ENCODE peak calls at places on chromosome 7, in six cellular contexts. G, U, N, K, P and M are unnamed samples. For H3K27me3, the result is how much of the 10 kb centered on the place peaks cover.

GRCh38 chr7:12233175-12233574 is 22.1 kb downstream of the TMEM106B start:
- DNase-seq in K (no peak), U (no peak), G (no peak), N (no peak), P (no peak), M (no peak)

GRCh38 chr7:95045236-95045923 is 138.0 kb downstream of the PPP1R9A start:
- DNase-seq in N (peak), U (no peak), G (peak), K (no peak), P (peak), M (no peak)

GRCh38 chr7:128842674-128843641 is 12.8 kb downstream of the FLNC start:
- DNase-seq in U (no peak), N (no peak), P (no peak), K (no peak), G (no peak), M (no peak)

GRCh38 chr7:102073931-102074880 is 212.5 kb upstream of the SH2B2 start:
- DNase-seq in N (peak), U (no peak), K (no peak), G (no peak), P (no peak), M (no peak)

GRCh38 chr7:29115130-29115529 is 31.2 kb downstream of the CPVL start:
- DNase-seq in G (no peak), N (no peak), P (no peak), U (no peak), K (no peak), M (no peak)

GRCh38 chr7:84187813-84188212 is 6.8 kb downstream of the SEMA3A start:
- DNase-seq in G (peak), K (no peak), U (no peak), P (no peak), N (no peak), M (no peak)

GRCh38 chr7:6015917-6016652 is 7.0 kb downstream of the AIMP2 start:
- DNase-seq in P (peak), N (no peak), U (no peak), K (no peak), G (no peak), M (no peak)

GRCh38 chr7:5363729-5364128 is 59.9 kb downstream of the TNRC18 start:
- DNase-seq in P (no peak), U (no peak), G (no peak), K (no peak), N (no peak), M (no peak)

GRCh38 chr7:69309601-69310000 is 288.7 kb upstream of the AUTS2 start:
- DNase-seq in N (no peak), K (no peak), U (no peak), P (no peak), G (no peak), M (no peak)

GRCh38 chr7:112566392-112567324 is 85.9 kb downstream of the LSMEM1 start:
- DNase-seq in G (no peak), U (no peak), K (no peak), P (no peak), N (peak), M (no peak)

GRCh38 chr7:29038463-29038862 is 80.3 kb upstream of the TRIL start:
- DNase-seq in G (peak), P (peak), N (no peak), U (no peak), K (no peak), M (no peak)

GRCh38 chr7:97857544-97857943 is 14.7 kb downstream of the ASNS start:
- DNase-seq in U (no peak), N (no peak), P (no peak), G (no peak), K (no peak), M (no peak)

GRCh38 chr7:47379629-47380324 is 202.1 kb downstream of the TNS3 start:
- DNase-seq in N (peak), G (peak), P (peak), K (no peak), U (peak), M (no peak)

GRCh38 chr7:43565786-43566185 is 17.1 kb upstream of the STK17A start:
- DNase-seq in P (no peak), N (no peak), U (no peak), K (no peak), G (no peak), M (no peak)

GRCh38 chr7:68828575-68828974 is 769.7 kb upstream of the AUTS2 start:
- DNase-seq in P (no peak), N (no peak), K (no peak), U (no peak), G (no peak), M (no peak)

GRCh38 chr7:35380739-35381224 is 126.9 kb upstream of the TBX20 start:
- DNase-seq in P (no peak), K (no peak), U (no peak), N (no peak), G (no peak), M (no peak)

GRCh38 chr7:5695709-5696345 is 85.6 kb downstream of the RNF216 start:
- DNase-seq in U (no peak), N (no peak), K (no peak), G (no peak), P (peak), M (no peak)

GRCh38 chr7:55086413-55087201 is 67.8 kb downstream of the EGFR start:
- DNase-seq in N (no peak), G (peak), U (peak), P (peak), K (no peak), M (peak)

GRCh38 chr7:100407285-100408180 is 21.0 kb downstream of the ZCWPW1 start:
- DNase-seq in G (peak), K (peak), U (peak), N (peak), P (peak), M (no peak)

GRCh38 chr7:128939861-128940410 is 2.2 kb downstream of the IRF5 start:
- DNase-seq in G (no peak), U (no peak), P (no peak), K (no peak), N (no peak), M (no peak)

GRCh38 chr7:57211428-57212100 is 79.3 kb upstream of the ZNF479 start:
- DNase-seq in P (no peak), U (no peak), G (no peak), N (no peak), K (no peak), M (no peak)

GRCh38 chr7:69295971-69296370 is 302.3 kb upstream of the AUTS2 start:
- DNase-seq in P (no peak), N (no peak), U (no peak), K (no peak), G (no peak), M (no peak)

GRCh38 chr7:113912881-113913280 is 5.9 kb downstream of the PPP1R3A start:
- DNase-seq in U (no peak), N (no peak), G (no peak), K (no peak), P (no peak), M (no peak)

GRCh38 chr7:4612939-4613841 is 68.9 kb upstream of the FOXK1 start:
- DNase-seq in N (no peak), P (peak), U (no peak), K (no peak), G (no peak), M (no peak)

GRCh38 chr7:138891446-138891810 is 89.8 kb downstream of the KIAA1549 start:
- DNase-seq in G (no peak), K (no peak), N (no peak), U (no peak), P (no peak), M (no peak)

GRCh38 chr7:49245062-49245461 is 320.7 kb downstream of the CDC14C start:
- DNase-seq in G (no peak), K (no peak), U (no peak), N (no peak), P (no peak), M (no peak)

GRCh38 chr7:33725111-33725510 is 180.2 kb upstream of the BMPER start:
- DNase-seq in K (no peak), U (no peak), N (no peak), G (no peak), P (no peak), M (no peak)

GRCh38 chr7:512146-512510 is 7.5 kb downstream of the PDGFA start:
- DNase-seq in P (no peak), K (no peak), N (peak), G (no peak), U (no peak), M (no peak)

GRCh38 chr7:102916426-102916825 is 3.6 kb downstream of the LRRC17 start:
- DNase-seq in U (no peak), G (peak), N (no peak), K (no peak), P (peak), M (peak)

GRCh38 chr7:137990251-137990901 is 11.5 kb downstream of the CREB3L2 start:
- DNase-seq in N (no peak), K (no peak), G (no peak), U (no peak), P (peak), M (no peak)

GRCh38 chr7:33640732-33641131 is 264.6 kb upstream of the BMPER start:
- DNase-seq in G (no peak), P (no peak), N (no peak), U (no peak), K (no peak), M (no peak)

GRCh38 chr7:95481768-95482167 is 4.0 kb upstream of the ASB4 start:
- DNase-seq in P (no peak), K (no peak), N (no peak), U (no peak), G (no peak), M (no peak)

GRCh38 chr7:1856966-1857441 is 186.9 kb downstream of the ELFN1 start:
- DNase-seq in P (no peak), G (no peak), K (no peak), U (no peak), N (no peak), M (no peak)

GRCh38 chr7:118755067-118755625 is 530.6 kb downstream of the ANKRD7 start:
- DNase-seq in U (no peak), N (no peak), K (no peak), G (peak), P (no peak), M (no peak)

GRCh38 chr7:43944286-43944685 is 18.1 kb downstream of the UBE2D4 start:
- DNase-seq in P (no peak), K (no peak), N (no peak), U (no peak), G (no peak), M (no peak)

GRCh38 chr7:7566651-7567611 is at the start of gene MIOS:
- DNase-seq in K (peak), N (peak), P (peak), U (peak), G (peak), M (no peak)

GRCh38 chr7:71186535-71186934 is 54.6 kb downstream of the GALNT17 start:
- DNase-seq in G (no peak), U (no peak), P (no peak), N (no peak), K (no peak), M (no peak)

GRCh38 chr7:86629-87028 is 105.7 kb upstream of the FAM20C start:
- DNase-seq in N (no peak), G (no peak), U (no peak), P (no peak), K (no peak), M (no peak)

GRCh38 chr7:39084344-39084743 is 106.6 kb downstream of the POU6F2 start:
- DNase-seq in K (no peak), U (no peak), P (no peak), G (no peak), N (no peak), M (no peak)

GRCh38 chr7:39086638-39087360 is 109.1 kb downstream of the POU6F2 start:
- DNase-seq in U (no peak), N (no peak), G (no peak), P (no peak), K (no peak), M (no peak)

GRCh38 chr7:39083781-39084180 is 106.1 kb downstream of the POU6F2 start:
- DNase-seq in G (no peak), N (no peak), P (no peak), U (no peak), K (no peak), M (no peak)

GRCh38 chr7:39085189-39085588 is 107.5 kb downstream of the POU6F2 start:
- DNase-seq in K (no peak), G (no peak), N (no peak), U (no peak), P (no peak), M (no peak)

DNA sequence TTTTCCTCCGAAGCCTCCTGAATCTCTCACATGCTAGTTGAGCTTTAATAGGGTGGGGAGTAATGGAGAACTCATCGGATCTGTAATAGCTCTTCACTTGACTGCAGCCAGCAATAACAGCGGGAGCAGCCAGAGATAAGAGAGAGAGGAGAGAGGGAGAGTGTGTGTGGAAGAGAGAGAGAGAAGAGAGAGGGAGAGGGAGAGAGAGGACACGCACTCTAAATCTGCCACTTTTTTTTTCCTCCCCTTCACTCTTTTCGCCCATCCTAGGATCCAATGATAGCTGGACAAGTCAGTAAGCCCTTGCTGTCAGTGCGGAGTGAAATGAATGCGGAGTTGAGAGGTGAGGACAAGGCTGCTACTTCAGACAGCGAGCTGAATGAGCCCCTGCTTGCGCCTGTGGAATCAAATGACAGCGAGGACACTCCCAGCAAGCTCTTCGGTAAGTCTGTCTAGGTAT is 107.9 kb downstream of the POU6F2 start:
- DNase-seq in P (peak), N (no peak), G (no peak), K (no peak), U (no peak), M (no peak)
- H3K4me3 ChIP-seq in P (peak), N (no peak), G (no peak), K (no peak), U (no peak), M (peak)

GRCh38 chr7:52525772-52526341 is 509.6 kb upstream of the POM121L12 start:
- DNase-seq in K (no peak), P (no peak), G (no peak), N (no peak), U (no peak), M (no peak)
- H3K27me3 ChIP-seq in K (under half), P (under half), G (under half), N (under half), U (under half), M (under half)

DNA sequence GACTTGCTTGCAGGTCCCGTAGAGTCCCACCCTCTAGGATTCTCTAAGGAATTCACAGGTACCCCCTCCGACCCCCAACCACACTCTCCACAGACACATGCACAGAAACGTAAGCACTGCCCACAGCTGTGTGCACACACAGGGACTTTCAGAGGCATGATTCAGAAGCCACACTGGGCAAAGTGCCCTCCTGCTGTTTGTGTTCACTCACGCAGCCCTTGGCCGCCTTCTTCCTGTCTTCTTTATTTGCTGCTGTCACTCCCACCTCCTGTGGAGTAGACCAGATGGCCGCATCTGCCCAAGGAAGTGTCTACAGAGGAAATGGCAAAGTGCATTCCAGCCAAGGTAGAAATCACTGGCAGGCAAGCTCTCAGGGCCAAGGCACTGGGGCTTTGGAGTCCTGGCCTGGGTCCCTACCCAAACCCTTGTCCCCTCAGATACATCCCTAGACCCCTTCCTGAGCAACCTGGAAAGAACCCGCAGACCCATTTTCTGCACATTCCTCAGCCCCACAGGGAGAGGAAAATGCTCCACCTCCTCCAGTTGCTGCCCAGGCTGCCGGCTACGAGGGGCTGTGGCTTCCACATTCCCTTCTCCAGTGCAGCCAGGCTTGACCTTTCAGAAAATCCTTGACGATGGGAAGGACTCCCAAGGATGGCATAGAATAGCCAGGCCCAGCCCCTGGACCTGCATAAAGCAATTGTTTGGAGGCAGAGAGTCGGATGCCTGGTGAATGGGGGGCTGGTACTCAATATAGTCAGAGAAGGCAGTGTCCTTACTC is 21.6 kb upstream of the GIMAP8 start:
- DNase-seq in N (peak), P (peak), U (no peak), K (no peak), G (peak), M (peak)
- H3K4me3 ChIP-seq in N (no peak), P (no peak), U (no peak), K (no peak), G (no peak), M (no peak)

GRCh38 chr7:26356266-26356665 is 64.6 kb downstream of the SNX10 start:
- DNase-seq in K (no peak), G (no peak), P (no peak), N (no peak), U (no peak), M (no peak)
- H3K27me3 ChIP-seq in K (under half), G (under half), P (under half), N (under half), U (under half), M (under half)

GRCh38 chr7:116455009-116455408 is 44.5 kb upstream of the CAV2 start:
- DNase-seq in U (no peak), K (no peak), N (no peak), G (peak), P (no peak), M (no peak)
- H3K4me3 ChIP-seq in U (no peak), K (no peak), N (no peak), G (peak), P (no peak), M (no peak)